ENCODE peak calls at places on chromosome 5, in eight cellular contexts. H is T-helper 1 cell; A is IMR-90; R is NCI-H2029; P is fibroblast of lung; N is AG09319; F is activated T-cell treated with anti-CD3 and anti-CD28 coated beads, Interleukin-2, amount 50 U/mL, for 72 hours; O is GM13977. V is an unnamed sample.

GRCh38 chr5:83590966-83591365 is 119.4 kb downstream of the VCAN start:
- DNase-seq in P (peak), N (no peak), A (no peak), H (no peak), R (no peak), F (no peak), O (no peak), V (no peak)

GRCh38 chr5:65262590-65263189 is 219.0 kb downstream of the ADAMTS6 start:
- DNase-seq in A (peak), N (peak), P (peak), F (no peak), O (no peak), R (no peak), H (no peak), V (no peak)

GRCh38 chr5:157167219-157167621 is 1.2 kb upstream of the GARIN3 start:
- DNase-seq in F (no peak), P (no peak), A (peak), H (no peak), N (no peak), O (no peak), R (no peak), V (no peak)

GRCh38 chr5:160169326-160169725 is 50.1 kb upstream of the PWWP2A start:
- DNase-seq in F (no peak), A (peak), N (no peak), P (peak), H (no peak), O (no peak), R (no peak), V (no peak)

GRCh38 chr5:79636981-79637733 is 24.9 kb downstream of the TENT2 start:
- DNase-seq in O (no peak), P (peak), A (no peak), R (no peak), H (no peak), N (no peak), F (no peak), V (no peak)

GRCh38 chr5:87252283-87252605 is 15.4 kb upstream of the RASA1 start:
- DNase-seq in H (no peak), P (no peak), O (no peak), N (no peak), F (no peak), R (no peak), A (no peak), V (no peak)

GRCh38 chr5:96189987-96190386 is 228.3 kb upstream of the ELL2 start:
- DNase-seq in F (no peak), P (no peak), H (no peak), O (no peak), R (no peak), A (no peak), N (no peak), V (no peak)

GRCh38 chr5:93145767-93146166 is 435.3 kb downstream of the NR2F1-AS1 start:
- DNase-seq in H (no peak), O (no peak), R (no peak), F (no peak), A (peak), P (no peak), N (no peak), V (no peak)

GRCh38 chr5:177313561-177314259 is 2.0 kb upstream of the MXD3 start:
- DNase-seq in N (no peak), P (no peak), H (no peak), O (no peak), F (no peak), R (no peak), A (no peak), V (no peak)

GRCh38 chr5:91332267-91333044 is 50.7 kb downstream of the ARRDC3 start:
- DNase-seq in F (peak), H (no peak), N (no peak), P (peak), A (peak), R (peak), O (no peak), V (no peak)

GRCh38 chr5:114184006-114184405 is 177.9 kb upstream of the KCNN2 start:
- DNase-seq in O (no peak), N (no peak), F (no peak), R (no peak), A (peak), P (peak), H (no peak), V (no peak)

GRCh38 chr5:125394661-125395280 is 648.3 kb upstream of the ZNF608 start:
- DNase-seq in P (no peak), N (no peak), F (no peak), R (no peak), H (no peak), O (no peak), A (no peak), V (no peak)

GRCh38 chr5:55418994-55419991 is 111.5 kb downstream of the MTREX start:
- DNase-seq in R (no peak), A (peak), H (no peak), P (peak), O (no peak), F (no peak), N (no peak), V (no peak)

GRCh38 chr5:79685621-79686020 is 4.0 kb upstream of the CMYA5 start:
- DNase-seq in R (no peak), H (no peak), N (no peak), P (peak), A (peak), F (no peak), O (no peak), V (no peak)

V was measured in GM20000.